ENCODE peak calls at places on chromosomes 2 and 18, in five cellular contexts. S is ELR, T is tibial nerve, W is AG09309, J is substantia nigra. O is an unnamed sample.

GRCh38 chr2:10532631-10533101 is 84.5 kb upstream of the ODC1 start:
- DNase-seq in S (no peak), T (no peak), W (no peak), J (no peak), O (no peak)

GRCh38 chr18:56459451-56459777 is 179.0 kb downstream of the TXNL1 start:
- DNase-seq in T (no peak), S (no peak), W (no peak), J (no peak), O (no peak)

GRCh38 chr2:205684871-205685313 is 2.6 kb downstream of the NRP2 start:
- DNase-seq in W (no peak), J (no peak), T (no peak), S (no peak), O (no peak)

GRCh38 chr2:199315299-199316179 is 142.2 kb downstream of the SATB2 start:
- DNase-seq in T (no peak), W (peak; percentile 16), S (peak; percentile 71), J (no peak), O (no peak)

GRCh38 chr2:68620762-68621161 is 22.6 kb upstream of the PROKR1 start:
- DNase-seq in J (no peak), W (no peak), T (no peak), S (no peak), O (no peak)

GRCh38 chr18:25463726-25464125 is 111.8 kb upstream of the ZNF521 start:
- DNase-seq in W (no peak), S (no peak), J (no peak), T (no peak), O (no peak)

GRCh38 chr2:102397167-102397566 is 25.8 kb upstream of the IL18RAP start:
- DNase-seq in S (no peak), W (no peak), J (no peak), T (no peak), O (no peak)

GRCh38 chr2:222448806-222449205 is 24.5 kb downstream of the SGPP2 start:
- DNase-seq in T (no peak), W (no peak), J (no peak), S (peak; percentile 18), O (no peak)

GRCh38 chr2:239238381-239238780 is 162.4 kb downstream of the HDAC4 start:
- DNase-seq in W (no peak), J (no peak), T (no peak), S (no peak), O (peak; percentile 36)

GRCh38 chr2:41930807-41931566 is 116.8 kb upstream of the PKDCC start:
- DNase-seq in J (no peak), T (no peak), S (peak; percentile 51), W (peak; percentile 64), O (no peak)

GRCh38 chr18:34740101-34740500 is 30.0 kb downstream of the DTNA start:
- DNase-seq in S (no peak), J (no peak), W (no peak), T (no peak), O (no peak)

GRCh38 chr2:68284896-68285295 is 32.6 kb upstream of the PPP3R1 start:
- DNase-seq in J (no peak), T (no peak), W (peak; percentile 57), S (peak; percentile 8), O (no peak)

GRCh38 chr2:226362991-226363390 is 436.6 kb downstream of the IRS1 start:
- DNase-seq in T (no peak), W (no peak), S (peak; percentile 74), J (no peak), O (no peak)

GRCh38 chr2:107582487-107582886 is 244.2 kb upstream of the RGPD4 start:
- DNase-seq in S (peak; percentile 13), T (no peak), J (no peak), W (no peak), O (no peak)

GRCh38 chr18:36620801-36621200 is 208.0 kb downstream of the TPGS2 start:
- DNase-seq in J (no peak), S (no peak), T (no peak), W (no peak), O (no peak)

GRCh38 chr2:63899639-63900038 is 57.9 kb downstream of the UGP2 start:
- DNase-seq in T (no peak), W (no peak), S (no peak), J (no peak), O (no peak)

GRCh38 chr2:201854221-201854801 is 48.0 kb downstream of the CDK15 start:
- DNase-seq in W (peak; percentile 93), J (no peak), S (peak; percentile 99), T (no peak), O (no peak)

GRCh38 chr2:80852808-80853139 is 548.2 kb upstream of the LRRTM1 start:
- DNase-seq in T (no peak), W (no peak), S (no peak), J (no peak), O (no peak)

GRCh38 chr2:178827739-178828487 is 20.7 kb upstream of the TTN start:
- DNase-seq in T (no peak), W (no peak), J (no peak), S (no peak), O (no peak)

GRCh38 chr2:61135510-61135909 is 26.5 kb upstream of the C2orf74 start:
- DNase-seq in J (no peak), T (no peak), S (peak; percentile 60), W (peak; percentile 24), O (no peak)

GRCh38 chr2:134405641-134406081 is 151.8 kb downstream of the MGAT5 start:
- DNase-seq in S (peak; percentile 47), T (no peak), J (no peak), W (no peak), O (no peak)

GRCh38 chr2:77086478-77086877 is 435.7 kb downstream of the LRRTM4 start:
- DNase-seq in S (no peak), W (no peak), J (no peak), T (no peak), O (no peak)

GRCh38 chr2:151486100-151486499 is 76.4 kb downstream of the RIF1 start:
- DNase-seq in W (no peak), T (no peak), S (no peak), J (no peak), O (no peak)

GRCh38 chr2:186309901-186310300 is 176.2 kb upstream of the ZC3H15 start:
- DNase-seq in S (no peak), J (no peak), T (no peak), W (no peak), O (no peak)

GRCh38 chr18:45951021-45951714 is 16.0 kb downstream of the EPG5 start:
- DNase-seq in J (no peak), S (peak; percentile 92), W (peak; percentile 66), T (no peak), O (no peak)

GRCh38 chr18:4433762-4434161 is 21.3 kb downstream of the DLGAP1 start:
- DNase-seq in J (no peak), S (no peak), T (no peak), W (no peak), O (no peak)

O was measured in ureter.